ENCODE peak calls at places on chromosomes 13 and 19, in seven cellular contexts. G, T, O, P, D, A and N are unnamed samples.

GRCh38 chr13:59750860-59751259 is 412.9 kb downstream of the DIAPH3 start:
- DNase-seq in G (peak), T (no peak), O (no peak), P (no peak), D (peak), A (no peak), N (peak)

GRCh38 chr19:14361824-14362223 is 19.4 kb upstream of the ADGRE5 start:
- DNase-seq in G (peak), T (no peak), O (no peak), P (no peak), D (no peak), A (no peak), N (no peak)

GRCh38 chr19:29622191-29623070 is 16.3 kb downstream of the POP4 start:
- DNase-seq in G (no peak), T (no peak), O (no peak), P (no peak), D (no peak), A (no peak), N (no peak)

GRCh38 chr19:51354103-51354741 is 12.0 kb downstream of the ETFB start:
- DNase-seq in G (no peak), T (peak), O (no peak), P (no peak), D (no peak), A (no peak), N (no peak)

GRCh38 chr13:49669735-49670309 is 21.5 kb downstream of the EBPL start:
- DNase-seq in G (peak), T (peak), O (peak), P (peak), D (peak), A (no peak), N (peak)

GRCh38 chr13:107275945-107276614 is 708.1 kb upstream of the ARGLU1 start:
- DNase-seq in G (peak), T (no peak), O (no peak), P (no peak), D (no peak), A (no peak), N (no peak)

GRCh38 chr13:33869005-33869404 is 51.1 kb downstream of the RFC3 start:
- DNase-seq in G (no peak), T (no peak), O (no peak), P (no peak), D (no peak), A (no peak), N (no peak)

GRCh38 chr13:44181938-44182337 is 191.7 kb upstream of the SERP2 start:
- DNase-seq in G (no peak), T (no peak), O (no peak), P (no peak), D (no peak), A (no peak), N (no peak)

GRCh38 chr19:45076851-45077730 is 813 bp upstream of the ZNF296 start:
- DNase-seq in G (no peak), T (no peak), O (no peak), P (no peak), D (no peak), A (no peak), N (no peak)

GRCh38 chr13:47588676-47589075 is 412.4 kb downstream of the SUCLA2 start:
- DNase-seq in G (peak), T (no peak), O (no peak), P (no peak), D (no peak), A (no peak), N (no peak)

GRCh38 chr13:33279414-33279813 is 6.1 kb downstream of the STARD13 start:
- DNase-seq in G (no peak), T (no peak), O (no peak), P (no peak), D (no peak), A (no peak), N (no peak)

GRCh38 chr19:19860756-19861390 is 4.8 kb upstream of the ZNF253 start:
- DNase-seq in G (peak), T (no peak), O (no peak), P (no peak), D (no peak), A (no peak), N (no peak)

GRCh38 chr13:113120300-113121182 is 2.1 kb upstream of the F10 start:
- DNase-seq in G (no peak), T (no peak), O (no peak), P (no peak), D (no peak), A (no peak), N (no peak)

GRCh38 chr19:45632468-45633196 is 6.6 kb downstream of the EML2 start:
- DNase-seq in G (peak), T (no peak), O (peak), P (peak), D (peak), A (no peak), N (peak)

GRCh38 chr13:103883152-103883551 is 816.9 kb upstream of the SLC10A2 start:
- DNase-seq in G (peak), T (peak), O (peak), P (peak), D (peak), A (no peak), N (peak)
- H3K4me3 ChIP-seq in G (no peak), T (no peak), O (no peak), P (no peak), D (peak), A (no peak), N (peak)

DNA sequence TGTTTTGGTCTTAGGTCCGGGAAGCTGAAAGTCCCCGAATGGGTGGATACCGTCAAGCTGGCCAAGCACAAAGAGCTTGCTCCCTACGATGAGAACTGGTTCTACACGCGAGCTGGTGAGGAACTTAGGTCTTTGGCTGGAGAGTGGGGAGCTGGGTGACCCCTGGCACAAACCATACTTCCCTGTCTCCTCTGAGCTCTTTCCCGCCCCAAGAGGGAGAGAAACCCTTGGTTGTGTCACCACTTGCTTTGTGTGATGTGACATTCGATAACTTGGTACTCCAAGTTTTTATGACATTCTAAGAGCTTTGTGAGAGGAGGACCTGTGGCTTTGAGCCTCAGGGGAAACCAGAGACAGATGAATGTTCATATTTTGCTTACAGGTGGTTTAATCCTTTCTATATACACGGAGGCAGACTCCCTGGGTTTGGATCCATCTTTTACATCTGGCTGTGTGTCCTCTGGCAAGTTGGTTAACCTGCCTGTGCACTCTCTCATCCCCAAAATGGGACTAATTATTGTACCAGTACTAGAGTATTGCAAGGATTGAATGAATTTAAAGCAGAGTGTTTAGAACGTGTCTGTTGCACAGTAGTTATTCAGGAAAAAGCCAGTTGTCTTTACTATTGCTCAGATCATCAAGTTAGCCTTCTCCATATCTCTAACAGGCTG is 1.2 kb downstream of the RPS19 start:
- DNase-seq in G (no peak), T (no peak), O (no peak), P (no peak), D (no peak), A (no peak), N (no peak)
- H3K4me3 ChIP-seq in G (peak), T (peak), O (peak), P (peak), D (peak), A (peak), N (peak)

GRCh38 chr19:43782311-43782660 is 1.5 kb upstream of the KCNN4 start:
- DNase-seq in G (no peak), T (no peak), O (no peak), P (no peak), D (no peak), A (no peak), N (no peak)
- H3K4me3 ChIP-seq in G (no peak), T (no peak), O (no peak), P (no peak), D (no peak), A (no peak), N (no peak)

GRCh38 chr13:51803422-51804294 is at the start of gene DHRS12:
- DNase-seq in G (peak), T (peak), O (peak), P (peak), D (peak), A (peak), N (peak)

GRCh38 chr13:51806571-51806970 is 2.6 kb upstream of the DHRS12 start:
- DNase-seq in G (peak), T (no peak), O (no peak), P (no peak), D (peak), A (no peak), N (no peak)

GRCh38 chr13:51804295-51805172 is 571 bp upstream of the DHRS12 start:
- DNase-seq in G (no peak), T (no peak), O (peak), P (no peak), D (peak), A (no peak), N (no peak)

GRCh38 chr13:51805925-51806324 is 2.0 kb upstream of the DHRS12 start:
- DNase-seq in G (no peak), T (no peak), O (no peak), P (no peak), D (peak), A (no peak), N (no peak)

GRCh38 chr13:51805313-51805712 is 1.4 kb upstream of the DHRS12 start:
- DNase-seq in G (no peak), T (no peak), O (no peak), P (no peak), D (peak), A (no peak), N (no peak)
- H3K4me3 ChIP-seq in G (no peak), T (no peak), O (no peak), P (no peak), D (peak), A (peak), N (peak)